ENCODE peak calls at places on chromosomes 16 and 17, in ten cellular contexts. One of them, this sample, is unnamed.
A peak's percentile ranks its signal among the peaks of the same experiment; 100 is the strongest.

GRCh38 chr17:81866440-81867122 is 4.6 kb downstream of the ARHGDIA start:
- DNase-seq in tibial artery: no peak
- DNase-seq in iris pigment epithelial cell: peak; percentile 24
- DNase-seq in CMK: no peak
- DNase-seq in stimulated activated CD4-positive, alpha-beta T cell treated with anti-CD3 and anti-CD28 coated beads, Interleukin-2, amount 100 ng/mL, for 48 hours: no peak
- DNase-seq in Ammon's horn: no peak
- DNase-seq in fibroblast of pulmonary artery: peak; percentile 29
- DNase-seq in retina: no peak
- DNase-seq in activated CD8-positive, alpha-beta T cell treated with anti-CD3 and anti-CD28 coated beads for 36 hours: peak; percentile 20
- DNase-seq in stomach: no peak
- DNase-seq in this sample: no peak

GRCh38 chr17:49646391-49647255 is 31.3 kb downstream of the SPOP start:
- DNase-seq in tibial artery: peak; percentile 84
- DNase-seq in stimulated activated CD4-positive, alpha-beta T cell treated with anti-CD3 and anti-CD28 coated beads, Interleukin-2, amount 100 ng/mL, for 48 hours: peak; percentile 42
- DNase-seq in CMK: no peak
- DNase-seq in retina: no peak
- DNase-seq in iris pigment epithelial cell: peak; percentile 78
- DNase-seq in activated CD8-positive, alpha-beta T cell treated with anti-CD3 and anti-CD28 coated beads for 36 hours: peak; percentile 75
- DNase-seq in fibroblast of pulmonary artery: peak; percentile 62
- DNase-seq in stomach: no peak
- DNase-seq in Ammon's horn: no peak
- DNase-seq in this sample: no peak

GRCh38 chr16:56911771-56912541 is 20.0 kb upstream of the HERPUD1 start:
- DNase-seq in retina: peak; percentile 43
- DNase-seq in fibroblast of pulmonary artery: peak; percentile 84
- DNase-seq in stimulated activated CD4-positive, alpha-beta T cell treated with anti-CD3 and anti-CD28 coated beads, Interleukin-2, amount 100 ng/mL, for 48 hours: no peak
- DNase-seq in Ammon's horn: peak; percentile 77
- DNase-seq in activated CD8-positive, alpha-beta T cell treated with anti-CD3 and anti-CD28 coated beads for 36 hours: no peak
- DNase-seq in tibial artery: peak; percentile 77
- DNase-seq in stomach: peak; percentile 40
- DNase-seq in CMK: no peak
- DNase-seq in iris pigment epithelial cell: peak; percentile 34
- DNase-seq in this sample: peak; percentile 38

GRCh38 chr16:49643429-49644142 is 212.3 kb downstream of the ZNF423 start:
- DNase-seq in stimulated activated CD4-positive, alpha-beta T cell treated with anti-CD3 and anti-CD28 coated beads, Interleukin-2, amount 100 ng/mL, for 48 hours: no peak
- DNase-seq in CMK: no peak
- DNase-seq in activated CD8-positive, alpha-beta T cell treated with anti-CD3 and anti-CD28 coated beads for 36 hours: no peak
- DNase-seq in stomach: no peak
- DNase-seq in Ammon's horn: no peak
- DNase-seq in fibroblast of pulmonary artery: peak; percentile 67
- DNase-seq in tibial artery: no peak
- DNase-seq in iris pigment epithelial cell: peak; percentile 76
- DNase-seq in retina: no peak
- DNase-seq in this sample: no peak

GRCh38 chr17:51397361-51398127 is 137.2 kb downstream of the UTP18 start:
- DNase-seq in Ammon's horn: no peak
- DNase-seq in stimulated activated CD4-positive, alpha-beta T cell treated with anti-CD3 and anti-CD28 coated beads, Interleukin-2, amount 100 ng/mL, for 48 hours: no peak
- DNase-seq in fibroblast of pulmonary artery: peak; percentile 3
- DNase-seq in retina: no peak
- DNase-seq in CMK: no peak
- DNase-seq in activated CD8-positive, alpha-beta T cell treated with anti-CD3 and anti-CD28 coated beads for 36 hours: no peak
- DNase-seq in iris pigment epithelial cell: peak; percentile 30
- DNase-seq in tibial artery: no peak
- DNase-seq in stomach: no peak
- DNase-seq in this sample: no peak

GRCh38 chr17:78736526-78737079 is 45.5 kb downstream of the CYTH1 start:
- DNase-seq in fibroblast of pulmonary artery: no peak
- DNase-seq in tibial artery: peak; percentile 81
- DNase-seq in stomach: peak; percentile 94
- DNase-seq in Ammon's horn: peak; percentile 67
- DNase-seq in retina: no peak
- DNase-seq in iris pigment epithelial cell: no peak
- DNase-seq in activated CD8-positive, alpha-beta T cell treated with anti-CD3 and anti-CD28 coated beads for 36 hours: peak; percentile 74
- DNase-seq in CMK: no peak
- DNase-seq in stimulated activated CD4-positive, alpha-beta T cell treated with anti-CD3 and anti-CD28 coated beads, Interleukin-2, amount 100 ng/mL, for 48 hours: no peak
- DNase-seq in this sample: peak; percentile 47

GRCh38 chr17:8001976-8002645 is at the start of gene GUCY2D:
- DNase-seq in Ammon's horn: no peak
- DNase-seq in stimulated activated CD4-positive, alpha-beta T cell treated with anti-CD3 and anti-CD28 coated beads, Interleukin-2, amount 100 ng/mL, for 48 hours: no peak
- DNase-seq in fibroblast of pulmonary artery: no peak
- DNase-seq in CMK: no peak
- DNase-seq in activated CD8-positive, alpha-beta T cell treated with anti-CD3 and anti-CD28 coated beads for 36 hours: no peak
- DNase-seq in iris pigment epithelial cell: no peak
- DNase-seq in tibial artery: no peak
- DNase-seq in retina: peak; percentile 49
- DNase-seq in stomach: no peak
- DNase-seq in this sample: no peak

GRCh38 chr17:81071761-81072741 is 37.1 kb downstream of the BAIAP2 start:
- DNase-seq in retina: no peak
- DNase-seq in stimulated activated CD4-positive, alpha-beta T cell treated with anti-CD3 and anti-CD28 coated beads, Interleukin-2, amount 100 ng/mL, for 48 hours: no peak
- DNase-seq in iris pigment epithelial cell: no peak
- DNase-seq in tibial artery: no peak
- DNase-seq in Ammon's horn: no peak
- DNase-seq in activated CD8-positive, alpha-beta T cell treated with anti-CD3 and anti-CD28 coated beads for 36 hours: no peak
- DNase-seq in CMK: no peak
- DNase-seq in stomach: peak; percentile 73
- DNase-seq in fibroblast of pulmonary artery: no peak
- DNase-seq in this sample: no peak

GRCh38 chr16:48029768-48030167 is 126.0 kb downstream of the ABCC12 start:
- DNase-seq in stomach: no peak
- DNase-seq in iris pigment epithelial cell: no peak
- DNase-seq in fibroblast of pulmonary artery: no peak
- DNase-seq in Ammon's horn: no peak
- DNase-seq in retina: no peak
- DNase-seq in stimulated activated CD4-positive, alpha-beta T cell treated with anti-CD3 and anti-CD28 coated beads, Interleukin-2, amount 100 ng/mL, for 48 hours: no peak
- DNase-seq in tibial artery: no peak
- DNase-seq in CMK: no peak
- DNase-seq in activated CD8-positive, alpha-beta T cell treated with anti-CD3 and anti-CD28 coated beads for 36 hours: no peak
- DNase-seq in this sample: no peak

GRCh38 chr17:15930426-15930825 is 14.5 kb upstream of the ADORA2B start:
- DNase-seq in iris pigment epithelial cell: no peak
- DNase-seq in stomach: no peak
- DNase-seq in retina: no peak
- DNase-seq in fibroblast of pulmonary artery: no peak
- DNase-seq in CMK: no peak
- DNase-seq in tibial artery: no peak
- DNase-seq in stimulated activated CD4-positive, alpha-beta T cell treated with anti-CD3 and anti-CD28 coated beads, Interleukin-2, amount 100 ng/mL, for 48 hours: no peak
- DNase-seq in Ammon's horn: no peak
- DNase-seq in activated CD8-positive, alpha-beta T cell treated with anti-CD3 and anti-CD28 coated beads for 36 hours: no peak
- DNase-seq in this sample: no peak

This sample was measured in ascending aorta.